ENCODE peak calls at places on chromosomes 5 and 9, in five cellular contexts. One of them, this sample, is unnamed.
A peak's percentile ranks its signal among the peaks of the same experiment; 100 is the strongest.

GRCh38 chr9:108351571-108351970 is 504.2 kb downstream of the ACTL7B start:
- DNase-seq in DMS153: no peak
- DNase-seq in stimulated activated CD4-positive, alpha-beta T cell treated with anti-CD3 and anti-CD28 coated beads, Interleukin-4, amount 100 ng/mL, for 1 hour: no peak
- DNase-seq in body of pancreas: no peak
- DNase-seq in AG04449: no peak
- DNase-seq in this sample: no peak

GRCh38 chr9:16825364-16825763 is 45.1 kb downstream of the BNC2 start:
- DNase-seq in DMS153: no peak
- DNase-seq in stimulated activated CD4-positive, alpha-beta T cell treated with anti-CD3 and anti-CD28 coated beads, Interleukin-4, amount 100 ng/mL, for 1 hour: no peak
- DNase-seq in AG04449: no peak
- DNase-seq in body of pancreas: no peak
- DNase-seq in this sample: no peak

GRCh38 chr5:158406884-158407790 is 548.2 kb upstream of the CLINT1 start:
- DNase-seq in body of pancreas: no peak
- DNase-seq in stimulated activated CD4-positive, alpha-beta T cell treated with anti-CD3 and anti-CD28 coated beads, Interleukin-4, amount 100 ng/mL, for 1 hour: no peak
- DNase-seq in AG04449: peak; percentile 41
- DNase-seq in DMS153: no peak
- DNase-seq in this sample: no peak

GRCh38 chr5:759111-759741 is 25.3 kb downstream of the ZDHHC11B start:
- DNase-seq in stimulated activated CD4-positive, alpha-beta T cell treated with anti-CD3 and anti-CD28 coated beads, Interleukin-4, amount 100 ng/mL, for 1 hour: peak; percentile 26
- DNase-seq in DMS153: peak; percentile 92
- DNase-seq in AG04449: no peak
- DNase-seq in body of pancreas: peak; percentile 77
- DNase-seq in this sample: no peak

GRCh38 chr5:154858972-154859950 is 834 bp downstream of the CNOT8 start:
- DNase-seq in stimulated activated CD4-positive, alpha-beta T cell treated with anti-CD3 and anti-CD28 coated beads, Interleukin-4, amount 100 ng/mL, for 1 hour: no peak
- DNase-seq in DMS153: no peak
- DNase-seq in body of pancreas: no peak
- DNase-seq in AG04449: no peak
- DNase-seq in this sample: no peak

GRCh38 chr5:43400082-43400481 is 12.1 kb downstream of the CCL28 start:
- DNase-seq in stimulated activated CD4-positive, alpha-beta T cell treated with anti-CD3 and anti-CD28 coated beads, Interleukin-4, amount 100 ng/mL, for 1 hour: no peak
- DNase-seq in DMS153: no peak
- DNase-seq in body of pancreas: no peak
- DNase-seq in AG04449: no peak
- DNase-seq in this sample: no peak

GRCh38 chr9:111131219-111131618 is 92.9 kb upstream of the LPAR1 start:
- DNase-seq in DMS153: no peak
- DNase-seq in AG04449: no peak
- DNase-seq in stimulated activated CD4-positive, alpha-beta T cell treated with anti-CD3 and anti-CD28 coated beads, Interleukin-4, amount 100 ng/mL, for 1 hour: no peak
- DNase-seq in body of pancreas: no peak
- DNase-seq in this sample: no peak

GRCh38 chr9:69674741-69675438 is 2.7 kb upstream of the APBA1 start:
- DNase-seq in body of pancreas: no peak
- DNase-seq in stimulated activated CD4-positive, alpha-beta T cell treated with anti-CD3 and anti-CD28 coated beads, Interleukin-4, amount 100 ng/mL, for 1 hour: no peak
- DNase-seq in DMS153: peak; percentile 47
- DNase-seq in AG04449: peak; percentile 87
- DNase-seq in this sample: no peak

GRCh38 chr5:147617191-147617606 is 107.3 kb upstream of the DPYSL3 start:
- DNase-seq in DMS153: no peak
- DNase-seq in body of pancreas: no peak
- DNase-seq in AG04449: no peak
- DNase-seq in stimulated activated CD4-positive, alpha-beta T cell treated with anti-CD3 and anti-CD28 coated beads, Interleukin-4, amount 100 ng/mL, for 1 hour: no peak
- DNase-seq in this sample: no peak

GRCh38 chr9:38181866-38182265 is 112.8 kb upstream of the SHB start:
- DNase-seq in stimulated activated CD4-positive, alpha-beta T cell treated with anti-CD3 and anti-CD28 coated beads, Interleukin-4, amount 100 ng/mL, for 1 hour: no peak
- DNase-seq in AG04449: no peak
- DNase-seq in body of pancreas: no peak
- DNase-seq in DMS153: no peak
- DNase-seq in this sample: no peak

GRCh38 chr9:115944166-115944948 is 209.2 kb upstream of the PAPPA start:
- DNase-seq in DMS153: peak; percentile 19
- DNase-seq in AG04449: peak; percentile 99
- DNase-seq in body of pancreas: peak; percentile 67
- DNase-seq in stimulated activated CD4-positive, alpha-beta T cell treated with anti-CD3 and anti-CD28 coated beads, Interleukin-4, amount 100 ng/mL, for 1 hour: no peak
- DNase-seq in this sample: peak; percentile 69